ENCODE peak calls at places on chromosomes 16 and 17, in five cellular contexts. M is suprapubic skin; Y is A549; O is PC-9; B is CD8-positive, alpha-beta T cell. S is an unnamed sample.
A peak's percentile ranks its signal among the peaks of the same experiment; 100 is the strongest.

GRCh38 chr16:83023011-83023410 is 396.2 kb downstream of the CDH13 start:
- DNase-seq in M (no peak), B (no peak), O (no peak), Y (no peak), S (no peak)

GRCh38 chr17:77182205-77182604 is 41.4 kb downstream of the SEC14L1 start:
- DNase-seq in B (no peak), M (no peak), O (no peak), Y (no peak), S (no peak)

GRCh38 chr16:84024854-84025253 is 17.7 kb downstream of the SLC38A8 start:
- DNase-seq in M (no peak), O (no peak), B (no peak), Y (peak; percentile 35), S (no peak)

GRCh38 chr17:80938556-80938955 is 53.1 kb upstream of the CHMP6 start:
- DNase-seq in O (no peak), Y (no peak), B (peak; percentile 64), M (no peak), S (no peak)

GRCh38 chr17:76793775-76794174 is 55.9 kb downstream of the MFSD11 start:
- DNase-seq in M (no peak), O (peak; percentile 27), B (no peak), Y (peak; percentile 80), S (no peak)

GRCh38 chr17:42287305-42288077 is 807 bp upstream of the STAT5A start:
- DNase-seq in B (peak; percentile 73), O (no peak), M (peak; percentile 77), Y (no peak), S (no peak)

GRCh38 chr16:58331024-58331707 is 36.3 kb upstream of the PRSS54 start:
- DNase-seq in M (no peak), B (no peak), Y (no peak), O (no peak), S (no peak)

GRCh38 chr16:85715169-85716015 is 26.6 kb upstream of the GINS2 start:
- DNase-seq in O (no peak), B (no peak), Y (no peak), M (no peak), S (no peak)

GRCh38 chr17:14323522-14323981 is 22.7 kb downstream of the HS3ST3B1 start:
- DNase-seq in M (no peak), Y (no peak), B (no peak), O (no peak), S (no peak)

GRCh38 chr16:54931041-54931756 is 534 bp downstream of the IRX5 start:
- DNase-seq in O (no peak), B (no peak), Y (peak; percentile 58), M (no peak), S (no peak)

GRCh38 chr16:17205279-17206139 is 265.3 kb downstream of the XYLT1 start:
- DNase-seq in B (no peak), Y (no peak), O (no peak), M (no peak), S (no peak)

GRCh38 chr17:63826468-63827001 is 696 bp upstream of the PSMC5 start:
- DNase-seq in M (no peak), B (no peak), Y (no peak), O (peak; percentile 21), S (no peak)

DNA sequence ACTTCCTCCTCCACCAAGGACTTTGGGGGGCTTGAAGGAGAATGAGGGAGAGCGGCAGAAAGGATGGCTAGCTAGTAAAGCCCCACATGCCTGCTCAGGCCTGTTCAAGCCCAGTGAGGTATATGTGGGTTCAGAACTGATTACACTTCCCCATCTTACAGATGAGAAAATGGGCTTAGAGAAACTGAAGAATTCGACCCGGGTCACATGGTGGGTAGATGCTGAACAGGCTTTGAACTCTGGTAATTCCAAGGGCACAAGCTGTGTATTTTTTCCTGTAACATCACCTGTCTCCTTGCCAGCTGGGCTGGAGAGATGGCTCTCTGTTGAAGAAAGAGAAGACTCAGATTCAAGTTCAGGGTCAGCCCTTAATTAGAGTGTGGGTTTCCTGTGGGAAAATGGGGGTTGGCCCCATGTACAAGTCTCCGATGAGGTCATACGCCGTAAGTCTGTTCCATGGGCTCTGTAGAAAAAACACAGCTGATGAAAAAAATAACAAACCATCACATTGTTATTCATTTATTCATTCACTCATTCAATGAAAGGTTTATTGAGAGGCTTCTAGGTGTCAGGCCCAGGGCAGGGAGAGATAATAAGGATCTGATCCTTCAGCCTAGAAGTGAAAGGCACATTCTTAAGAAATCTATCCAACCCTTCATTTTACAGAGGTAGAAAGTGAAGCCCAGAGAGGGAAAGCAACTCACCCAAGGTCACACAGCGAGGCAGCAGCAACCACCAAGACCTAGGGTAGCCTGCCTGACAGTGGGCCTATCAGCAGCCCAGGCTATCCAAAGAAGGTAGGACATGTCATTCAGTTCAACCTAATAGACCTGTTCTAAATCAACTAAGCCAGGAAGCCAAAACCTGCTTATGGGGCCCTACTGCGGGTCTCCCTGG is 482.8 kb downstream of the SOX9 start:
- DNase-seq in B (no peak), O (no peak), M (no peak), Y (peak; percentile 78), S (no peak)
- H3K4me3 ChIP-seq in B (no peak overlapping the region), O (peak overlapping the region; percentile 40), M (no peak overlapping the region), Y (no peak overlapping the region), S (no peak overlapping the region)

GRCh38 chr17:69907081-69907847 is 167.8 kb upstream of the KCNJ16 start:
- DNase-seq in O (no peak), M (no peak), Y (no peak), B (no peak), S (no peak)

GRCh38 chr17:69906306-69906705 is 168.7 kb upstream of the KCNJ16 start:
- DNase-seq in M (no peak), Y (no peak), B (no peak), O (no peak), S (no peak)

GRCh38 chr17:69912819-69913218 is 162.2 kb upstream of the KCNJ16 start:
- DNase-seq in Y (no peak), O (no peak), M (no peak), B (no peak), S (no peak)

GRCh38 chr17:69909389-69909788 is 165.6 kb upstream of the KCNJ16 start:
- DNase-seq in M (no peak), Y (no peak), O (no peak), B (no peak), S (no peak)

GRCh38 chr17:69908599-69909368 is 166.2 kb upstream of the KCNJ16 start:
- DNase-seq in B (no peak), M (no peak), Y (no peak), O (no peak), S (no peak)
- H3K27ac ChIP-seq in B (no peak overlapping the region), M (no peak overlapping the region), Y (no peak overlapping the region), O (no peak overlapping the region), S (no peak overlapping the region)

DNA sequence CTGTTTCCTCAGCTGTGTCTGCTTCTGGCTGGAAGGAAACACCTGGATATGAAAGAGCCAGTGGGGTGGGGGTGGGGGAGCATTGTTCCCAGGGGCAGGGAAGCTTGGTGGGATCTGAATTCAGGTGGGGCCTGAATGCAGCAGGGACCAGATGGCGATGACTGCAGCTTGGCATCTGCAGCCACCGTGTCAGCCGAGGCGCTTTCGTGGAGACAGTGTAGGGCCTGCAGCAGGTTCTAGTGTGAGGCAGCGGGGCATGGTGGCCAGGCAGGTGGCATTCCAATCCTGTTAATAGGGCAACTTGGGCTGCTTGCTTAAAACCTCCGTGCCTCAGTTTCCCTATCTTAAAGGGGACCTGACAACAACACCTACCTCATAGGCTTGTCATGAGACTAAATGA is 1.7 kb downstream of the PIK3R6 start:
- DNase-seq in B (no peak), Y (no peak), M (no peak), O (no peak), S (no peak)
- H3K4me3 ChIP-seq in B (no peak overlapping the region), Y (no peak overlapping the region), M (peak overlapping the region; percentile 9), O (no peak overlapping the region), S (no peak overlapping the region)

GRCh38 chr17:2223617-2223927 is 80.0 kb downstream of the SMG6 start:
- DNase-seq in M (no peak), B (no peak), O (no peak), Y (no peak), S (no peak)
- H3K27ac ChIP-seq in M (peak overlapping the region; percentile 45), B (no peak overlapping the region), O (no peak overlapping the region), Y (no peak overlapping the region), S (no peak overlapping the region)

GRCh38 chr16:2033057-2033911 is 6.6 kb downstream of the NHERF2 start:
- DNase-seq in B (no peak), M (no peak), Y (peak; percentile 65), O (peak; percentile 71), S (no peak)
- H3K4me3 ChIP-seq in B (no peak overlapping the region), M (peak overlapping the region; percentile 45), Y (peak overlapping the region; percentile 25), O (no peak overlapping the region), S (no peak overlapping the region)

DNA sequence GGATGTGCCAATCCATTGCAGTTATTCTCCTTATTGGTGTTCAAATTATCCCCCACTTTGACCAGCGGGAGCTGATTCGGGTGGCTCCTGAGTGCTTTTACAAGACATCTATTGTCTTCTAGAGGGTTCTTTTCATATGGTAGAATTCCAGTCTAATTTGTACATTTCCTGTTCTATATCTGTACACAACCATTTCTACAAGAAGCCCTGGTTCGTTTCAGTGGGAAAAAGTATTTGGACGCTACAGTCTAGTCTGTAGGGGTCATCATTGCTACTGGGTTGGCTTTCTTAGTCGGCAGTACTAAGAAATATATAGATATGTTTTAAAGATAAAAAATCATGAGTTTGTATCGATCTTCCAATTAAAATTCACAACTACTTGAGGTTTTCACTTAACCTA is 262.6 kb downstream of the MAP2K6 start:
- DNase-seq in M (no peak), O (no peak), Y (no peak), B (no peak), S (no peak)
- H3K27ac ChIP-seq in M (no peak overlapping the region), O (no peak overlapping the region), Y (no peak overlapping the region), B (no peak overlapping the region), S (no peak overlapping the region)

DNA sequence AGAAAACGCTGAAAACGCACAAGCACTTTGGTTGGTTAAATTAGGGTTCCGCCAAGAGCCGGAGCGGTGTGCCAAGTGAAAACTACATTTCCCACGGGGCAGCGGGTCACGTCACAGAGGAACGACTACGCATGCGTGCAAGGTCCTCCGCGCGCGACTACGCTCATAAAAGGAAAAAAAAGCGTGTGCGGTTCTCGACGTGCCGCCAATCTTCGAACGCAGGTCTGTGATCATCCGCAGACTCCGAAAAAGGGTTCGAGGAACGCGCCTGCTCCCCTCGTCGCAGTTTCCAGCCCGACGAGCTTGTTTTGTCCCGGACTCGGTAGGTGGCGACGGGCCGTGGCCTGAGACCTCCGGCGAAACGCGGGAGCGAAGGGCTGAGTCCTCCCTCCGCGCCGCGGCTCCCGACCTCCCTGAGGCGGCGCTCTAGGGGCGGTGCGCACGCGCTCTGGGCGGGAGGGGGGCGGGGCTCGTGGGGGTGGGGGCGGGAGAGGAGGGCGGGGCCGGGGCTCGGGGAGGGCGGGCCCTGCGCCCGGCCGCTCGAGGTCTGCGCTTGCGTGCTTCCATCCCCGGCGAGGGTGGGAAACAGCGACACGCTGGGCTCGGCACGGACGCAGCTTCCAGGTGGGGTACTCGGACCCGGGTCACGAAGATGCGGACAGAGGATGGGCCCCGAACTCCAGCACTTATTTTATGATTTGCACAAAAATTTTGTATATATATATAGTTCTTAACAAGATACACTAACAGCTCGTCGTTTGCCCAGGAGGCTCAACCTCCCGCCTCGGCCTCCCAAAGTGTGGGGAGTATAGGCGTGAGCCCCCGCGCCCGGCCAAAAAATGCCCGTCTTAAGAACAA is at the start of gene SGF29:
- DNase-seq in O (peak; percentile 94), B (peak; percentile 93), M (peak; percentile 96), Y (peak; percentile 93), S (peak; percentile 67)
- H3K4me3 ChIP-seq in O (peak within 1 kb of the TSS; percentile 74), B (peak within 1 kb of the TSS; percentile 99), M (peak within 1 kb of the TSS; percentile 51), Y (peak within 1 kb of the TSS; percentile 50), S (peak within 1 kb of the TSS; percentile 39)

GRCh38 chr16:15961060-15961511 is 11.7 kb downstream of the ABCC1 start:
- DNase-seq in O (no peak), B (peak; percentile 88), Y (no peak), M (no peak), S (no peak)
- H3K27ac ChIP-seq in O (no peak overlapping the region), B (peak overlapping the region; percentile 80), Y (peak overlapping the region; percentile 8), M (no peak overlapping the region), S (no peak overlapping the region)